ENCODE peak calls at places on chromosomes 5 and 9, in four cellular contexts. One of them, this sample, is unnamed.

GRCh38 chr5:158813275-158813674 is 286.4 kb downstream of the EBF1 start:
- DNase-seq in CD8-positive, alpha-beta memory T cell: no peak
- DNase-seq in stimulated activated CD4-positive, alpha-beta T cell treated with anti-CD3 and anti-CD28 coated beads, Interleukin-2, amount 100 ng/mL, for 48 hours: no peak
- DNase-seq in HTR-8/SVneo: no peak
- DNase-seq in this sample: no peak

GRCh38 chr9:99172129-99173091 is 49.3 kb downstream of the ALG2 start:
- DNase-seq in CD8-positive, alpha-beta memory T cell: no peak
- DNase-seq in stimulated activated CD4-positive, alpha-beta T cell treated with anti-CD3 and anti-CD28 coated beads, Interleukin-2, amount 100 ng/mL, for 48 hours: no peak
- DNase-seq in HTR-8/SVneo: no peak
- DNase-seq in this sample: peak

GRCh38 chr5:66207800-66208561 is 63.9 kb downstream of the SREK1 start:
- DNase-seq in CD8-positive, alpha-beta memory T cell: no peak
- DNase-seq in stimulated activated CD4-positive, alpha-beta T cell treated with anti-CD3 and anti-CD28 coated beads, Interleukin-2, amount 100 ng/mL, for 48 hours: no peak
- DNase-seq in HTR-8/SVneo: no peak
- DNase-seq in this sample: no peak

GRCh38 chr9:73132034-73132776 is 19.5 kb upstream of the ANXA1 start:
- DNase-seq in CD8-positive, alpha-beta memory T cell: peak
- DNase-seq in stimulated activated CD4-positive, alpha-beta T cell treated with anti-CD3 and anti-CD28 coated beads, Interleukin-2, amount 100 ng/mL, for 48 hours: peak
- DNase-seq in HTR-8/SVneo: peak
- DNase-seq in this sample: peak

GRCh38 chr5:127766556-127767335 is 63.6 kb downstream of the CCDC192 start:
- DNase-seq in CD8-positive, alpha-beta memory T cell: no peak
- DNase-seq in stimulated activated CD4-positive, alpha-beta T cell treated with anti-CD3 and anti-CD28 coated beads, Interleukin-2, amount 100 ng/mL, for 48 hours: no peak
- DNase-seq in HTR-8/SVneo: no peak
- DNase-seq in this sample: peak

GRCh38 chr5:151587796-151588606 is 3.1 kb downstream of the FAT2 start:
- DNase-seq in CD8-positive, alpha-beta memory T cell: no peak
- DNase-seq in stimulated activated CD4-positive, alpha-beta T cell treated with anti-CD3 and anti-CD28 coated beads, Interleukin-2, amount 100 ng/mL, for 48 hours: no peak
- DNase-seq in HTR-8/SVneo: no peak
- DNase-seq in this sample: no peak

GRCh38 chr5:59241119-59241518 is 652.4 kb downstream of the PDE4D start:
- DNase-seq in CD8-positive, alpha-beta memory T cell: no peak
- DNase-seq in stimulated activated CD4-positive, alpha-beta T cell treated with anti-CD3 and anti-CD28 coated beads, Interleukin-2, amount 100 ng/mL, for 48 hours: no peak
- DNase-seq in HTR-8/SVneo: no peak
- DNase-seq in this sample: peak

GRCh38 chr9:96483733-96484240 is 33.8 kb downstream of the HABP4 start:
- DNase-seq in CD8-positive, alpha-beta memory T cell: no peak
- DNase-seq in stimulated activated CD4-positive, alpha-beta T cell treated with anti-CD3 and anti-CD28 coated beads, Interleukin-2, amount 100 ng/mL, for 48 hours: no peak
- DNase-seq in HTR-8/SVneo: no peak
- DNase-seq in this sample: no peak

GRCh38 chr5:38889424-38889823 is 43.6 kb downstream of the OSMR start:
- DNase-seq in CD8-positive, alpha-beta memory T cell: no peak
- DNase-seq in stimulated activated CD4-positive, alpha-beta T cell treated with anti-CD3 and anti-CD28 coated beads, Interleukin-2, amount 100 ng/mL, for 48 hours: no peak
- DNase-seq in HTR-8/SVneo: no peak
- DNase-seq in this sample: no peak

GRCh38 chr5:139091439-139092156 is 106.6 kb downstream of the SIL1 start:
- DNase-seq in CD8-positive, alpha-beta memory T cell: no peak
- DNase-seq in stimulated activated CD4-positive, alpha-beta T cell treated with anti-CD3 and anti-CD28 coated beads, Interleukin-2, amount 100 ng/mL, for 48 hours: no peak
- DNase-seq in HTR-8/SVneo: no peak
- DNase-seq in this sample: peak

GRCh38 chr9:93265301-93265971 is 81.5 kb downstream of the WNK2 start:
- DNase-seq in CD8-positive, alpha-beta memory T cell: no peak
- DNase-seq in stimulated activated CD4-positive, alpha-beta T cell treated with anti-CD3 and anti-CD28 coated beads, Interleukin-2, amount 100 ng/mL, for 48 hours: no peak
- DNase-seq in HTR-8/SVneo: no peak
- DNase-seq in this sample: no peak

GRCh38 chr5:11334404-11334803 is 569.8 kb downstream of the CTNND2 start:
- DNase-seq in CD8-positive, alpha-beta memory T cell: no peak
- DNase-seq in stimulated activated CD4-positive, alpha-beta T cell treated with anti-CD3 and anti-CD28 coated beads, Interleukin-2, amount 100 ng/mL, for 48 hours: no peak
- DNase-seq in HTR-8/SVneo: no peak
- DNase-seq in this sample: no peak

GRCh38 chr5:107712359-107712870 is 41.7 kb upstream of the EFNA5 start:
- DNase-seq in CD8-positive, alpha-beta memory T cell: no peak
- DNase-seq in stimulated activated CD4-positive, alpha-beta T cell treated with anti-CD3 and anti-CD28 coated beads, Interleukin-2, amount 100 ng/mL, for 48 hours: no peak
- DNase-seq in HTR-8/SVneo: no peak
- DNase-seq in this sample: no peak

GRCh38 chr9:91298304-91298703 is 63.4 kb downstream of the AUH start:
- DNase-seq in CD8-positive, alpha-beta memory T cell: no peak
- DNase-seq in stimulated activated CD4-positive, alpha-beta T cell treated with anti-CD3 and anti-CD28 coated beads, Interleukin-2, amount 100 ng/mL, for 48 hours: no peak
- DNase-seq in HTR-8/SVneo: peak
- DNase-seq in this sample: no peak

GRCh38 chr9:15501179-15501578 is 9.6 kb downstream of the PSIP1 start:
- DNase-seq in CD8-positive, alpha-beta memory T cell: no peak
- DNase-seq in stimulated activated CD4-positive, alpha-beta T cell treated with anti-CD3 and anti-CD28 coated beads, Interleukin-2, amount 100 ng/mL, for 48 hours: no peak
- DNase-seq in HTR-8/SVneo: no peak
- DNase-seq in this sample: no peak